ENCODE peak calls at places on chromosomes 7 and 10, in six cellular contexts. Q is A549, M is GM12878, Y is K562, N is HepG2, J is NB4. R is an unnamed sample.

GRCh38 chr7:33979807-33980355 is 74.5 kb downstream of the BMPER start:
- DNase-seq in M (no peak), J (no peak), Q (peak), Y (no peak), N (peak), R (no peak)

GRCh38 chr7:22008011-22008410 is 62.3 kb upstream of the CDCA7L start:
- DNase-seq in J (no peak), M (no peak), Q (no peak), N (no peak), Y (no peak), R (no peak)

GRCh38 chr7:137820677-137821420 is 25.9 kb downstream of the DGKI start:
- DNase-seq in Q (no peak), J (no peak), M (no peak), N (no peak), Y (no peak), R (no peak)

GRCh38 chr10:102649770-102650654 is 5.7 kb downstream of the TRIM8 start:
- DNase-seq in M (no peak), Q (no peak), N (no peak), Y (no peak), J (no peak), R (no peak)

GRCh38 chr10:33732176-33733025 is 397.9 kb upstream of the NRP1 start:
- DNase-seq in M (no peak), Q (no peak), J (no peak), N (no peak), Y (no peak), R (no peak)

GRCh38 chr7:25636871-25637283 is 408.6 kb upstream of the NPVF start:
- DNase-seq in M (no peak), Q (no peak), J (no peak), N (no peak), Y (no peak), R (no peak)

GRCh38 chr7:158843775-158844174 is 12.6 kb upstream of the DYNC2I1 start:
- DNase-seq in Y (no peak), Q (no peak), J (no peak), N (no peak), M (no peak), R (no peak)

GRCh38 chr10:49700997-49701396 is 21.5 kb downstream of the C10orf53 start:
- DNase-seq in J (peak), Y (no peak), N (no peak), Q (no peak), M (no peak), R (no peak)

GRCh38 chr7:142391191-142391992 is 133.5 kb upstream of the PRSS58 start:
- DNase-seq in N (no peak), J (peak), Q (no peak), M (no peak), Y (peak), R (no peak)

GRCh38 chr10:125264752-125265578 is 104.6 kb upstream of the CTBP2 start:
- DNase-seq in J (no peak), Q (no peak), Y (no peak), N (no peak), M (no peak), R (no peak)

GRCh38 chr10:72261323-72262018 is 12.3 kb upstream of the DDIT4 start:
- DNase-seq in N (no peak), J (peak), M (peak), Q (peak), Y (peak), R (peak)

GRCh38 chr10:1736180-1736971 is 949 bp downstream of the ADARB2 start:
- DNase-seq in Y (no peak), N (no peak), J (no peak), M (no peak), Q (no peak), R (no peak)

GRCh38 chr10:114678806-114679205 is 20.7 kb upstream of the ABLIM1 start:
- DNase-seq in J (no peak), Q (no peak), Y (no peak), N (no peak), M (no peak), R (peak)

GRCh38 chr10:63588436-63589180 is 67.4 kb downstream of the REEP3 start:
- DNase-seq in N (no peak), Y (no peak), Q (peak), J (no peak), M (no peak), R (peak)

GRCh38 chr7:96285579-96285978 is 36.3 kb downstream of the SLC25A13 start:
- DNase-seq in N (no peak), Q (no peak), M (no peak), J (peak), Y (no peak), R (peak)
- TF ChIP-seq MYC in N (no peak), Q (no peak), M (no peak), J (no peak), Y (no peak), R (no peak)

GRCh38 chr7:122887198-122887597 is 938 bp upstream of the CADPS2 start:
- DNase-seq in Y (no peak), Q (peak), N (peak), J (no peak), M (no peak), R (peak)
- TF ChIP-seq CTCF in Y (no peak), Q (no peak), N (peak), J (no peak), M (no peak), R (peak)

GRCh38 chr10:90587561-90587960 is 270.3 kb downstream of the HTR7 start:
- DNase-seq in Y (no peak), M (no peak), Q (no peak), N (no peak), J (no peak), R (no peak)

GRCh38 chr10:90588222-90588621 is 269.6 kb downstream of the HTR7 start:
- DNase-seq in J (no peak), M (no peak), Q (no peak), N (no peak), Y (no peak), R (no peak)

GRCh38 chr10:90583416-90583815 is 274.4 kb downstream of the HTR7 start:
- DNase-seq in Y (no peak), N (no peak), M (no peak), Q (no peak), J (no peak), R (no peak)

GRCh38 chr10:90589825-90590224 is 268.0 kb downstream of the HTR7 start:
- DNase-seq in M (no peak), N (no peak), Q (no peak), J (no peak), Y (no peak), R (no peak)

GRCh38 chr10:90587081-90587491 is 270.8 kb downstream of the HTR7 start:
- DNase-seq in J (no peak), N (no peak), Y (no peak), M (no peak), Q (no peak), R (peak)
- TF ChIP-seq MYC in J (no peak), N (no peak), Y (no peak), M (no peak), Q (no peak), R (no peak)

GRCh38 chr10:14186245-14186644 is 144.5 kb downstream of the FRMD4A start:
- DNase-seq in M (no peak), N (peak), Q (peak), Y (peak), J (peak), R (no peak)
- TF ChIP-seq CTCF in M (peak), N (peak), Q (no peak), Y (peak), J (peak), R (peak)

DNA sequence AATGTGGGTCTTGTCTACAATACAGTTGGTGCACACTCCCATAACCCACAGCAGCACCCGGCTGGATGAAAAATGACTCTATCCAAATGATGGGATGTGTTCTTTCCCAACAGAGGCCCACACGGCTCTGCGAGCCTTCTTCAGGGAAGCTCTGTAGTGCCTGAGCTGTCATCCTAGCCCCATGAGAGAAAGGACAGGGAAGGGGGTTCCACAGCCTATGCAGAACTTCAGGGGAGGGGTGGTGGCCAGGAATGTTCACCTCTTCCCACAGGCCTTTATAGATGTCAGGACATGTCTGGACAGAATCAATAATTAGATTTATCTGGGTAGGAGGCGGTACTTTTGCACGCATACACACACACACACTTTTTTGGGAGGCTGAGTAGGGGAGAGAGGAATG is 109.0 kb downstream of the JCAD start:
- DNase-seq in N (no peak), J (no peak), Y (no peak), M (no peak), Q (no peak), R (no peak)
- TF ChIP-seq MYC in N (no peak), J (no peak), Y (no peak), M (no peak), Q (no peak), R (no peak)

DNA sequence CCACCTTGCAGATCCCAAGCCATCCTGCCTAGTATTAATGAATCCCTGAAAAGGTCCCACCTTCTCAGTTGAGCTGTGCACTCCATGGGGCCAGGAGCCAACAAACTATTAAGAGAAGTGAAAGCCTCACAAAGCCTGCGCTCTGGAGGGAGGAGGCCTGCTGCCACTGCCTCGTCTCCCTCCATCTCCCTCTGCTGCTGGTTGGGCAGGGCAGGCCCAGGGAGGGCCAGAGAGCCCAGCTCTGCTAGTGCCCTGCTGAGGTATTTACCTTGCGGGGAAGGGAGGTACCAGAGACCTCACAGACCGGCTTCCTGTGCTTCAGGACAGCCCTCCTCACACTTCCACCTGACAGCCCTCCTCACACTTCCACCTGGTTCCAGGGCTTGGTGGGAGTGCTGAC is 171.5 kb downstream of the SH3PXD2A start:
- DNase-seq in Y (no peak), N (no peak), J (no peak), Q (no peak), M (no peak), R (no peak)
- TF ChIP-seq CTCF in Y (no peak), N (no peak), J (no peak), Q (no peak), M (no peak), R (no peak)

DNA sequence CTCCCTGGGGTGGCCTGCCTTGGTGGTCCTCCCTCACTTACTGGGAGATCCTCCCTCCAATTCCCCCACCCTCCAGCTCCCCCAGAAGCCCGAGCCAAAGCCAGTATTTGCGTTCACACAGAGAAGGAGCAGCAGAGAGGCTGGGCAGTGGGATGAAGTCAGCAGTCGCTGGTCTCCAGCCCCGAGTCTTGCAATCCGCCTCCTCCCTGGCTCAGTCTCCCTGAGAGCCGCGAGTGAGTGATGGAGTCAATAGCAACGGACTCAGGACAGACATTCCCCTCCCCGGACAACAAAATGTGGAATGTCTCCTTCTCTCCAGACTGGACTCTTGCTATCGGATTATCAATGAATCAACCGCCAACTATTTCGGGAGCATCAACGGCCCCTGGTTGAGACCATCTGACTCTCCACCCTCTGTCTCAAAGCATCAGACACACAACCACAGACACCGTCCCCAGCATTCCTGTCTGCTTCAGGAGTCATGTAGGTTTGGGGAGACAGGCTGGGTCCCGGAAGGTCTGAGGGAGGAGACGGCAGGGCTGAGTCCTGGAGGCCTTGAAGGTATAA is 178.4 kb downstream of the SH3PXD2A start:
- DNase-seq in M (no peak), J (no peak), Y (no peak), N (no peak), Q (no peak), R (no peak)
- TF ChIP-seq MYC in M (no peak), J (no peak), Y (no peak), N (no peak), Q (no peak), R (no peak)

DNA sequence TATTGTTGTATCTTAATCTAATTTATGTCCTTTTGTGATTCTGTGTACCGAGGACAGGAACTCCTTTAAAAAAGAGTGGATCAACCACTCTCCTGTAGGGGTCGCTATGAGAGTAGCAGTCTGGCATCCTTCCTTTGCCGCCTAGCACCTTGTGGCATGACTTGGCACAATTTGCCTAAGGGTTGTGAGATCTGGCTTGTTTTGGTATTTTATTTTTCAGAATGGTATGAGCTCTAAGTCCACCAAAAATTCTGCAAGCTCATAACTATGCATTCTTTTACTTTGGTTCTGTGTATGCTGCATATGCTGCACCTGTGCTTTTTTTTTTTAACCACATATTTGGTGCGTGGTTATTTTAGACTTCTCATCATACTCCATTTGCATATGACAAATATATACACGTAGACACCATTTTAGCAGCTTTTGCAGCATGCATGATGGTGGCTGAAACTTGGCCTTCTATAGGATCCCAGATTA is 112.8 kb downstream of the CDK14 start:
- DNase-seq in Y (no peak), M (peak), Q (peak), N (peak), J (peak), R (peak)
- TF ChIP-seq CTCF in Y (no peak), M (peak), Q (no peak), N (peak), J (peak), R (peak)

R was measured in endothelial cell of umbilical vein.